ENCODE peak calls at places on chromosomes 11 and 22, in nine cellular contexts. X is stimulated activated naive CD8-positive, alpha-beta T cell treated with anti-CD3 and anti-CD28 coated beads, Interleukin-15, amount 100 ng/mL, for 72 hours; J is renal cortical epithelial cell; V is SJSA1; M is caudate nucleus; Y is dermis blood vessel endothelial cell; A is astrocyte; D is T follicular helper cell; K is HEK293T. W is an unnamed sample.

GRCh38 chr11:35235944-35236666 is 97.1 kb downstream of the CD44 start:
- DNase-seq in Y (no peak), V (no peak), X (peak; percentile 46), D (peak; percentile 48), J (peak; percentile 94), K (no peak), M (no peak), A (peak; percentile 87), W (no peak)

GRCh38 chr22:49330421-49331222 is 497.1 kb downstream of the BRD1 start:
- DNase-seq in D (no peak), A (no peak), X (no peak), V (no peak), Y (no peak), M (no peak), K (no peak), J (no peak), W (no peak)

GRCh38 chr11:131943296-131943695 is 572.9 kb downstream of the NTM start:
- DNase-seq in V (no peak), A (no peak), Y (no peak), X (no peak), M (no peak), J (no peak), D (no peak), K (no peak), W (peak; percentile 70)

GRCh38 chr22:24512043-24512442 is 16.9 kb downstream of the UPB1 start:
- DNase-seq in D (no peak), V (no peak), J (no peak), M (no peak), K (no peak), Y (no peak), X (no peak), A (no peak), W (no peak)

GRCh38 chr11:5674391-5674790 is 10.5 kb downstream of the TRIM5 start:
- DNase-seq in A (no peak), X (no peak), J (no peak), Y (no peak), M (no peak), D (no peak), K (no peak), V (no peak), W (no peak)

GRCh38 chr11:81432333-81432732 is 1301.3 kb downstream of the FAM181B start:
- DNase-seq in X (no peak), A (no peak), M (no peak), D (no peak), V (no peak), Y (no peak), J (no peak), K (no peak), W (no peak)

GRCh38 chr11:79092791-79093313 is 348.0 kb downstream of the TENM4 start:
- DNase-seq in V (peak; percentile 4), A (peak; percentile 100), X (no peak), Y (peak; percentile 28), D (no peak), M (no peak), J (peak; percentile 100), K (no peak), W (no peak)

GRCh38 chr22:29028468-29028867 is 33.2 kb downstream of the C22orf31 start:
- DNase-seq in Y (no peak), K (no peak), D (no peak), J (no peak), X (no peak), M (no peak), A (no peak), V (no peak), W (no peak)

GRCh38 chr11:28743101-28743550 is 634.9 kb downstream of the METTL15 start:
- DNase-seq in A (peak; percentile 15), X (no peak), V (peak; percentile 97), J (peak; percentile 48), K (no peak), M (no peak), Y (peak; percentile 82), D (no peak), W (no peak)

GRCh38 chr11:114059984-114060401 is 482 bp downstream of the ZBTB16 start:
- DNase-seq in V (no peak), X (peak; percentile 23), A (no peak), J (peak; percentile 13), K (peak; percentile 31), Y (peak; percentile 67), M (no peak), D (no peak), W (peak; percentile 48)

GRCh38 chr11:65212226-65212801 is 30.6 kb downstream of the CAPN1 start:
- DNase-seq in A (no peak), J (no peak), V (no peak), K (no peak), D (no peak), X (no peak), M (no peak), Y (no peak), W (no peak)

GRCh38 chr22:23181763-23182288 is 1.5 kb downstream of the BCR start:
- DNase-seq in M (no peak), K (no peak), Y (peak; percentile 18), J (no peak), X (peak; percentile 16), A (no peak), D (no peak), V (no peak), W (no peak)

GRCh38 chr11:118216621-118217526 is 7.9 kb downstream of the JAML start:
- DNase-seq in K (no peak), X (peak; percentile 56), J (no peak), D (no peak), A (no peak), Y (peak; percentile 57), V (no peak), M (no peak), W (no peak)

GRCh38 chr22:20511578-20512259 is 4.3 kb downstream of the MED15 start:
- DNase-seq in K (no peak), D (no peak), A (no peak), M (no peak), X (no peak), J (no peak), V (no peak), Y (no peak), W (no peak)

GRCh38 chr22:50399751-50400331 is 56.7 kb downstream of the PPP6R2 start:
- DNase-seq in M (no peak), Y (peak; percentile 52), D (no peak), J (peak; percentile 11), A (no peak), K (peak; percentile 54), X (peak; percentile 19), V (no peak), W (peak; percentile 69)

GRCh38 chr11:64849600-64850356 is 5.3 kb upstream of the CDC42BPG start:
- DNase-seq in K (no peak), J (no peak), Y (no peak), M (no peak), D (no peak), A (no peak), X (no peak), V (no peak), W (peak; percentile 65)

GRCh38 chr11:72721689-72722049 is 30.5 kb downstream of the ARAP1 start:
- DNase-seq in J (no peak), M (no peak), V (no peak), K (peak; percentile 32), A (peak; percentile 10), D (peak; percentile 10), X (peak; percentile 45), Y (peak; percentile 52), W (no peak)

GRCh38 chr11:115739878-115740277 is 235.7 kb upstream of the CADM1 start:
- DNase-seq in M (no peak), J (no peak), V (no peak), X (no peak), D (no peak), Y (no peak), A (no peak), K (no peak), W (no peak)

GRCh38 chr11:33733978-33734377 is 2.2 kb downstream of the CD59 start:
- DNase-seq in J (peak; percentile 32), M (no peak), K (no peak), Y (peak; percentile 78), D (no peak), A (no peak), V (no peak), X (no peak), W (peak; percentile 22)

GRCh38 chr11:105296386-105296785 is 156.8 kb upstream of the CARD18 start:
- DNase-seq in X (no peak), M (no peak), D (no peak), J (no peak), Y (no peak), V (no peak), A (no peak), K (no peak), W (no peak)

GRCh38 chr22:49432211-49432905 is 395.3 kb downstream of the BRD1 start:
- DNase-seq in X (no peak), Y (no peak), A (no peak), V (no peak), D (no peak), J (no peak), K (no peak), M (no peak), W (no peak)

GRCh38 chr22:37234736-37235711 is 9.0 kb downstream of the RAC2 start:
- DNase-seq in A (no peak), D (no peak), J (no peak), X (no peak), M (no peak), V (no peak), K (no peak), Y (no peak), W (no peak)

GRCh38 chr11:1542267-1542666 is 29.8 kb downstream of the DUSP8 start:
- DNase-seq in V (no peak), X (no peak), D (no peak), K (no peak), Y (no peak), J (no peak), M (no peak), A (no peak), W (no peak)

GRCh38 chr11:128342511-128343133 is 244.7 kb downstream of the ETS1 start:
- DNase-seq in D (peak; percentile 61), X (peak; percentile 56), J (peak; percentile 83), V (peak; percentile 72), A (peak; percentile 70), Y (peak; percentile 99), M (no peak), K (no peak), W (no peak)